ENCODE peak calls at places on chromosomes 11 and 22, in four cellular contexts. R is transverse colon; H is ureter; O is stimulated activated naive CD4-positive, alpha-beta T cell. N is an unnamed sample.

GRCh38 chr22:41442240-41442792 is 4.3 kb downstream of the TOB2 start:
- DNase-seq in R (no peak), H (no peak), O (no peak), N (no peak)

GRCh38 chr11:126815111-126815510 is 185.5 kb downstream of the KIRREL3 start:
- DNase-seq in R (no peak), H (no peak), O (no peak), N (no peak)

GRCh38 chr11:116335891-116336290 is 436.9 kb downstream of the BUD13 start:
- DNase-seq in R (no peak), H (no peak), O (no peak), N (no peak)

GRCh38 chr11:77195071-77195705 is 67.1 kb downstream of the MYO7A start:
- DNase-seq in R (no peak), H (no peak), O (no peak), N (no peak)

GRCh38 chr11:118010738-118011461 is 24.7 kb downstream of the IL10RA start:
- DNase-seq in R (peak), H (no peak), O (no peak), N (no peak)

GRCh38 chr22:30717952-30718351 is 23.3 kb downstream of the OSBP2 start:
- DNase-seq in R (no peak), H (no peak), O (no peak), N (no peak)

GRCh38 chr11:123174196-123175183 is 20.6 kb downstream of the CLMP start:
- DNase-seq in R (peak), H (peak), O (no peak), N (no peak)

GRCh38 chr22:40628354-40629042 is 8.0 kb downstream of the MRTFA start:
- DNase-seq in R (no peak), H (no peak), O (no peak), N (no peak)

GRCh38 chr11:134572741-134573675 is 161.0 kb upstream of the B3GAT1 start:
- DNase-seq in R (no peak), H (no peak), O (no peak), N (peak)

GRCh38 chr11:65492637-65493366 is 6.0 kb upstream of the MALAT1 start:
- DNase-seq in R (peak), H (no peak), O (no peak), N (no peak)

GRCh38 chr22:25482868-25483639 is 81.4 kb upstream of the GRK3 start:
- DNase-seq in R (no peak), H (no peak), O (no peak), N (no peak)

GRCh38 chr11:63762662-63763505 is 5.7 kb downstream of the ZFTA start:
- DNase-seq in R (peak), H (no peak), O (no peak), N (no peak)

GRCh38 chr11:35355102-35355749 is 64.1 kb downstream of the SLC1A2 start:
- DNase-seq in R (no peak), H (no peak), O (no peak), N (no peak)

GRCh38 chr11:122717264-122717867 is 61.8 kb downstream of the UBASH3B start:
- DNase-seq in R (peak), H (no peak), O (no peak), N (no peak)

GRCh38 chr22:44088976-44089570 is 65.0 kb downstream of the PARVB start:
- DNase-seq in R (peak), H (no peak), O (no peak), N (no peak)

GRCh38 chr22:39738746-39739145 is 154.8 kb downstream of the ENTHD1 start:
- DNase-seq in R (no peak), H (no peak), O (no peak), N (no peak)

GRCh38 chr11:109735139-109735538 is 313.1 kb downstream of the C11orf87 start:
- DNase-seq in R (no peak), H (no peak), O (no peak), N (no peak)

GRCh38 chr22:32395107-32395506 is 16.9 kb downstream of the RTCB start:
- DNase-seq in R (no peak), H (no peak), O (no peak), N (no peak)

GRCh38 chr11:91997178-91997577 is 227.4 kb upstream of the FAT3 start:
- DNase-seq in R (no peak), H (no peak), O (no peak), N (no peak)

GRCh38 chr11:76835928-76836612 is 24.6 kb upstream of the ACER3 start:
- DNase-seq in R (peak), H (peak), O (no peak), N (no peak)

GRCh38 chr22:24191381-24191841 is 10.1 kb downstream of the SUSD2 start:
- DNase-seq in R (no peak), H (no peak), O (no peak), N (no peak)

GRCh38 chr11:117966908-117967307 is 19.3 kb upstream of the IL10RA start:
- DNase-seq in R (no peak), H (no peak), O (no peak), N (no peak)

GRCh38 chr11:5528495-5528894 is 12.0 kb upstream of the UBQLNL start:
- DNase-seq in R (no peak), H (no peak), O (no peak), N (no peak)

GRCh38 chr11:43987384-43988039 is 45.1 kb downstream of the C11orf96 start:
- DNase-seq in R (peak), H (peak), O (no peak), N (no peak)

GRCh38 chr11:18615628-18616392 is 16.2 kb downstream of the MISFA start:
- DNase-seq in R (no peak), H (no peak), O (no peak), N (no peak)

N was measured in naive thymus-derived CD4-positive, alpha-beta T cell.